ENCODE peak calls at places on chromosomes 16 and 17, in seven cellular contexts. One of them, this sample, is unnamed.

GRCh38 chr17:67365762-67366192 is 600 bp downstream of the PSMD12 start:
- DNase-seq in HCT116: no peak
- DNase-seq in K562: no peak
- DNase-seq in H1: no peak
- DNase-seq in HepG2: peak; percentile 61
- DNase-seq in SK-N-SH: peak; percentile 42
- DNase-seq in GM12878: no peak
- DNase-seq in this sample: no peak

GRCh38 chr16:9546438-9546786 is 455.0 kb downstream of the HAPSTR1 start:
- DNase-seq in HCT116: no peak
- DNase-seq in K562: no peak
- DNase-seq in H1: no peak
- DNase-seq in HepG2: no peak
- DNase-seq in SK-N-SH: no peak
- DNase-seq in GM12878: no peak
- DNase-seq in this sample: no peak

GRCh38 chr17:34673516-34673915 is 94.1 kb downstream of the TMEM132E start:
- DNase-seq in HCT116: no peak
- DNase-seq in K562: no peak
- DNase-seq in H1: no peak
- DNase-seq in HepG2: no peak
- DNase-seq in SK-N-SH: no peak
- DNase-seq in GM12878: no peak
- DNase-seq in this sample: no peak

GRCh38 chr16:55949518-55949917 is 74.3 kb upstream of the CES5A start:
- DNase-seq in HCT116: no peak
- DNase-seq in K562: no peak
- DNase-seq in H1: no peak
- DNase-seq in HepG2: no peak
- DNase-seq in SK-N-SH: no peak
- DNase-seq in GM12878: no peak
- DNase-seq in this sample: no peak

GRCh38 chr17:76735006-76735405 is 2.1 kb downstream of the SRSF2 start:
- DNase-seq in HCT116: no peak
- DNase-seq in K562: no peak
- DNase-seq in H1: no peak
- DNase-seq in HepG2: peak; percentile 54
- DNase-seq in SK-N-SH: no peak
- DNase-seq in GM12878: no peak
- DNase-seq in this sample: no peak

GRCh38 chr17:17780941-17781590 is 55.7 kb downstream of the SREBF1 start:
- DNase-seq in HCT116: no peak
- DNase-seq in K562: no peak
- DNase-seq in H1: peak; percentile 77
- DNase-seq in HepG2: no peak
- DNase-seq in SK-N-SH: peak; percentile 54
- DNase-seq in GM12878: no peak
- DNase-seq in this sample: no peak

GRCh38 chr16:66486773-66487579 is 59.9 kb downstream of the BEAN1 start:
- DNase-seq in HCT116: no peak
- DNase-seq in K562: no peak
- DNase-seq in H1: no peak
- DNase-seq in HepG2: no peak
- DNase-seq in SK-N-SH: peak; percentile 48
- DNase-seq in GM12878: no peak
- DNase-seq in this sample: no peak

GRCh38 chr17:46851029-46851741 is at the start of gene WNT9B:
- DNase-seq in HCT116: no peak
- DNase-seq in K562: peak; percentile 79
- DNase-seq in H1: peak; percentile 83
- DNase-seq in HepG2: peak; percentile 48
- DNase-seq in SK-N-SH: peak; percentile 90
- DNase-seq in GM12878: no peak
- DNase-seq in this sample: peak; percentile 81

GRCh38 chr17:81716674-81716996 is 4.6 kb downstream of the SLC25A10 start:
- DNase-seq in HCT116: no peak
- DNase-seq in K562: no peak
- DNase-seq in H1: no peak
- DNase-seq in HepG2: no peak
- DNase-seq in SK-N-SH: no peak
- DNase-seq in GM12878: no peak
- DNase-seq in this sample: no peak

GRCh38 chr16:31001507-31002251 is 8.8 kb downstream of the STX1B start:
- DNase-seq in HCT116: no peak
- DNase-seq in K562: no peak
- DNase-seq in H1: no peak
- DNase-seq in HepG2: peak; percentile 67
- DNase-seq in SK-N-SH: no peak
- DNase-seq in GM12878: no peak
- DNase-seq in this sample: no peak

GRCh38 chr16:878071-878784 is 77.7 kb upstream of the GNG13 start:
- DNase-seq in HCT116: peak; percentile 44
- DNase-seq in K562: no peak
- DNase-seq in H1: peak; percentile 72
- DNase-seq in HepG2: no peak
- DNase-seq in SK-N-SH: peak; percentile 80
- DNase-seq in GM12878: no peak
- DNase-seq in this sample: no peak

GRCh38 chr17:11853321-11854151 is 143.7 kb downstream of the ZNF18 start:
- DNase-seq in HCT116: no peak
- DNase-seq in K562: no peak
- DNase-seq in H1: no peak
- DNase-seq in HepG2: no peak
- DNase-seq in SK-N-SH: no peak
- DNase-seq in GM12878: no peak
- DNase-seq in this sample: no peak

GRCh38 chr16:83929811-83930555 is 23.1 kb upstream of the OSGIN1 start:
- DNase-seq in HCT116: no peak
- DNase-seq in K562: no peak
- DNase-seq in H1: no peak
- DNase-seq in HepG2: no peak
- DNase-seq in SK-N-SH: peak; percentile 64
- DNase-seq in GM12878: no peak
- DNase-seq in this sample: peak; percentile 75

GRCh38 chr16:67530013-67530939 is 1.6 kb downstream of the RIPOR1 start:
- DNase-seq in HCT116: no peak
- DNase-seq in K562: peak; percentile 47
- DNase-seq in H1: peak; percentile 69
- DNase-seq in HepG2: no peak
- DNase-seq in SK-N-SH: peak; percentile 89
- DNase-seq in GM12878: no peak
- DNase-seq in this sample: no peak

GRCh38 chr17:66533572-66533971 is 231.2 kb downstream of the PRKCA start:
- DNase-seq in HCT116: no peak
- DNase-seq in K562: no peak
- DNase-seq in H1: peak; percentile 56
- DNase-seq in HepG2: no peak
- DNase-seq in SK-N-SH: peak; percentile 34
- DNase-seq in GM12878: no peak
- DNase-seq in this sample: no peak

GRCh38 chr17:55056530-55056929 is 88.0 kb downstream of the STXBP4 start:
- DNase-seq in HCT116: no peak
- DNase-seq in K562: no peak
- DNase-seq in H1: no peak
- DNase-seq in HepG2: peak; percentile 31
- DNase-seq in SK-N-SH: peak; percentile 13
- DNase-seq in GM12878: no peak
- DNase-seq in this sample: peak; percentile 73

GRCh38 chr16:67156146-67156844 is 3.4 kb downstream of the TRADD start:
- DNase-seq in HCT116: no peak
- DNase-seq in K562: no peak
- DNase-seq in H1: no peak
- DNase-seq in HepG2: no peak
- DNase-seq in SK-N-SH: no peak
- DNase-seq in GM12878: no peak
- DNase-seq in this sample: no peak

GRCh38 chr16:86200722-86201121 is 301.8 kb downstream of the IRF8 start:
- DNase-seq in HCT116: no peak
- DNase-seq in K562: no peak
- DNase-seq in H1: no peak
- DNase-seq in HepG2: no peak
- DNase-seq in SK-N-SH: no peak
- DNase-seq in GM12878: no peak
- DNase-seq in this sample: no peak

GRCh38 chr16:68037820-68038597 is 14.9 kb downstream of the DUS2 start:
- DNase-seq in HCT116: no peak
- DNase-seq in K562: no peak
- DNase-seq in H1: no peak
- DNase-seq in HepG2: no peak
- DNase-seq in SK-N-SH: no peak
- DNase-seq in GM12878: peak; percentile 21
- DNase-seq in this sample: no peak

GRCh38 chr17:13746379-13746778 is 144.7 kb upstream of the HS3ST3A1 start:
- DNase-seq in HCT116: no peak
- DNase-seq in K562: no peak
- DNase-seq in H1: no peak
- DNase-seq in HepG2: no peak
- DNase-seq in SK-N-SH: peak; percentile 4
- DNase-seq in GM12878: no peak
- DNase-seq in this sample: peak; percentile 6

DNA sequence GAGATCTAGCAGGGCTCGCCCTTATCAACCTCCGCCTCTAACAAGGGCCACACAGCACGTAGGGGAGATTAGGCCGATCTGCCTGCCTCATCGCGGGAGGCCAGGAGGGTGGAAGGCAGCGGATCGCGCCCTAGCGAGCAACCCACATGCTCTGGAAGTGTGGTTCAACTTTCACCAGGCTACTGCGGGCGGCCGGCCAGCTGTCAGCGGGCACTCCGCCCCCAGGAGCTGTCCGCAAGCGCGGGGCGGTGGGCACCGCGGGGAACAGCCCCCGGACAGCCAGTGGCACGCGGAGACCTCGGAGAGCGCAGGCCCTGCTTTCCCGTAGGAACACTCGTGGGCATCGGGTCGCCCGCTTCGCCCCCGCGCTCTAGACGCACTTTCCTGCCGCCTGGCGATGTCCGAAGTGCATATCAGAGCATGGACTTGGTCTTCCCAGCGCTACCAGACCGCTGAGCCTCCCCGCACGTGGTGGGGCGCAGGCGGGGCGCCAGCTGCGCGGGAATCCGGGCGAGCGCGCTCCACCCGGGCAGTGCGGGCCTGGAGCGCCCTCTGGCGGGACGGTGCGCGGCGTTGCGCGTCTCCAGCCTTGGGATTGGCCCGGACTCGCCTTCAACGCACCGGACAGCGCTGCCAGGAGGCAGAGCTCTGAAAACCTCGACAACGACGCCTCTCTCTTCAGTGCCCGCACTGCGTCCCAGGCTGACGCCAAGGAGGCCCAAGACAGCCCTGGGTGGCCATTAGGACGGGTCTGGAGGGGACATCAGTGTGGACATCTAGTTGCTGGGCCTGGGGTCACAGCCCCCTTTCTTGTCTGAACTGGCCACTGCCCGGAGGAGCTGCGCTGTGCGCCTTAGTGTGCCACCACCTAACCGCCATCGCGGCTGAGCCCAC is 3.6 kb upstream of the ZNHIT3 start:
- DNase-seq in HCT116: peak; percentile 66
- DNase-seq in K562: peak; percentile 91
- DNase-seq in H1: peak; percentile 97
- DNase-seq in HepG2: peak; percentile 54
- DNase-seq in SK-N-SH: peak; percentile 97
- DNase-seq in GM12878: peak; percentile 9
- DNase-seq in this sample: peak; percentile 96
- TF ChIP-seq JUND in HCT116: no peak
- TF ChIP-seq JUND in K562: no peak
- TF ChIP-seq JUND in H1: no peak
- TF ChIP-seq JUND in HepG2: peak; percentile 49
- TF ChIP-seq JUND in SK-N-SH: no peak
- TF ChIP-seq JUND in GM12878: no peak
- TF ChIP-seq JUND in this sample: no peak

GRCh38 chr16:49620158-49620867 is 235.6 kb downstream of the ZNF423 start:
- DNase-seq in HCT116: peak; percentile 24
- DNase-seq in K562: peak; percentile 79
- DNase-seq in H1: no peak
- DNase-seq in HepG2: peak; percentile 51
- DNase-seq in SK-N-SH: peak; percentile 88
- DNase-seq in GM12878: no peak
- DNase-seq in this sample: no peak
- TF ChIP-seq JUND in HCT116: peak; percentile 11
- TF ChIP-seq JUND in K562: peak; percentile 69
- TF ChIP-seq JUND in H1: no peak
- TF ChIP-seq JUND in HepG2: no peak
- TF ChIP-seq JUND in SK-N-SH: peak; percentile 36
- TF ChIP-seq JUND in GM12878: no peak
- TF ChIP-seq JUND in this sample: no peak

GRCh38 chr16:85047867-85048455 is 20.4 kb downstream of the KIAA0513 start:
- DNase-seq in HCT116: no peak
- DNase-seq in K562: peak; percentile 46
- DNase-seq in H1: no peak
- DNase-seq in HepG2: no peak
- DNase-seq in SK-N-SH: no peak
- DNase-seq in GM12878: no peak
- DNase-seq in this sample: no peak
- TF ChIP-seq JUND in HCT116: no peak
- TF ChIP-seq JUND in K562: peak; percentile 13
- TF ChIP-seq JUND in H1: no peak
- TF ChIP-seq JUND in HepG2: no peak
- TF ChIP-seq JUND in SK-N-SH: no peak
- TF ChIP-seq JUND in GM12878: no peak
- TF ChIP-seq JUND in this sample: no peak

GRCh38 chr16:24983521-24983920 is 31.6 kb downstream of the ARHGAP17 start:
- DNase-seq in HCT116: no peak
- DNase-seq in K562: no peak
- DNase-seq in H1: no peak
- DNase-seq in HepG2: no peak
- DNase-seq in SK-N-SH: no peak
- DNase-seq in GM12878: no peak
- DNase-seq in this sample: no peak
- TF ChIP-seq JUND in HCT116: no peak
- TF ChIP-seq JUND in K562: no peak
- TF ChIP-seq JUND in H1: no peak
- TF ChIP-seq JUND in HepG2: no peak
- TF ChIP-seq JUND in SK-N-SH: no peak
- TF ChIP-seq JUND in GM12878: no peak
- TF ChIP-seq JUND in this sample: no peak

GRCh38 chr17:82887255-82888164 is 47.7 kb upstream of the ZNF750 start:
- DNase-seq in HCT116: no peak
- DNase-seq in K562: no peak
- DNase-seq in H1: no peak
- DNase-seq in HepG2: peak; percentile 83
- DNase-seq in SK-N-SH: no peak
- DNase-seq in GM12878: no peak
- DNase-seq in this sample: no peak
- TF ChIP-seq JUND in HCT116: no peak
- TF ChIP-seq JUND in K562: no peak
- TF ChIP-seq JUND in H1: no peak
- TF ChIP-seq JUND in HepG2: peak; percentile 34
- TF ChIP-seq JUND in SK-N-SH: no peak
- TF ChIP-seq JUND in GM12878: no peak
- TF ChIP-seq JUND in this sample: no peak

GRCh38 chr17:36590082-36590481 is 1.6 kb upstream of the DHRS11 start:
- DNase-seq in HCT116: no peak
- DNase-seq in K562: peak; percentile 75
- DNase-seq in H1: no peak
- DNase-seq in HepG2: no peak
- DNase-seq in SK-N-SH: no peak
- DNase-seq in GM12878: no peak
- DNase-seq in this sample: no peak
- TF ChIP-seq JUND in HCT116: no peak
- TF ChIP-seq JUND in K562: no peak
- TF ChIP-seq JUND in H1: no peak
- TF ChIP-seq JUND in HepG2: no peak
- TF ChIP-seq JUND in SK-N-SH: no peak
- TF ChIP-seq JUND in GM12878: no peak
- TF ChIP-seq JUND in this sample: no peak

This sample was measured in T47D.